ENCODE peak calls at places on chromosomes 6 and 20, in ten cellular contexts. D is body of pancreas, J is upper lobe of left lung, K is hepatocyte, M is ovary, R is IMR-90, E is tibial artery, N is thoracic aorta, S is left ventricle myocardium inferior, X is H1. C is an unnamed sample. For H3K4me1 and H3K36me3, the result is how much of the 10 kb centered on the place peaks cover.

GRCh38 chr6:137794510-137795200 is 72.4 kb upstream of the TNFAIP3 start:
- DNase-seq in E (no peak), D (no peak), R (no peak), X (no peak), N (no peak), S (no peak), M (no peak), K (no peak), J (no peak), C (no peak)

GRCh38 chr6:65922049-65922448 is 215.0 kb upstream of the EYS start:
- DNase-seq in E (no peak), D (no peak), K (no peak), R (no peak), M (no peak), J (no peak), S (no peak), X (no peak), N (no peak), C (no peak)

GRCh38 chr6:134508862-134509498 is 191.1 kb upstream of the SGK1 start:
- DNase-seq in S (no peak), J (no peak), D (no peak), M (no peak), N (no peak), R (no peak), E (no peak), X (no peak), K (no peak), C (no peak)

GRCh38 chr20:1383621-1384404 is 9.0 kb downstream of the FKBP1A start:
- DNase-seq in S (no peak), R (no peak), D (no peak), J (peak), N (no peak), E (no peak), K (peak), X (no peak), M (no peak), C (no peak)

GRCh38 chr6:123925360-123925759 is 121.7 kb downstream of the NKAIN2 start:
- DNase-seq in S (no peak), X (no peak), N (no peak), R (peak), J (no peak), K (no peak), M (no peak), D (no peak), E (no peak), C (no peak)

GRCh38 chr6:150878347-150879213 is 13.1 kb downstream of the MTHFD1L start:
- DNase-seq in J (no peak), S (no peak), N (no peak), E (no peak), D (no peak), K (no peak), X (no peak), R (no peak), M (no peak), C (peak)

GRCh38 chr6:21163110-21163837 is 430.3 kb upstream of the SOX4 start:
- DNase-seq in N (no peak), M (no peak), X (no peak), S (no peak), J (no peak), E (no peak), K (no peak), R (peak), D (no peak), C (no peak)

GRCh38 chr6:154457046-154457713 is 53.3 kb downstream of the CNKSR3 start:
- DNase-seq in N (no peak), S (no peak), K (no peak), R (peak), J (no peak), M (no peak), E (no peak), X (no peak), D (no peak), C (no peak)

GRCh38 chr6:31354248-31354647 is 2.7 kb downstream of the HLA-B start:
- DNase-seq in S (no peak), R (no peak), E (no peak), J (no peak), N (no peak), M (no peak), D (no peak), K (no peak), X (no peak), C (no peak)

GRCh38 chr6:151181701-151182367 is 57.9 kb upstream of the AKAP12 start:
- DNase-seq in K (no peak), J (no peak), M (no peak), R (peak), S (no peak), E (no peak), N (no peak), X (no peak), D (no peak), C (no peak)

GRCh38 chr20:19427480-19427879 is 215.0 kb downstream of the SLC24A3 start:
- DNase-seq in X (peak), J (peak), N (no peak), R (no peak), K (peak), D (no peak), S (no peak), E (no peak), M (no peak), C (no peak)

GRCh38 chr20:59005523-59006166 is 1.4 kb downstream of the CTSZ start:
- DNase-seq in K (no peak), N (no peak), R (no peak), M (no peak), S (no peak), X (no peak), J (no peak), D (no peak), E (no peak), C (peak)

GRCh38 chr20:4666001-4666470 is 55.7 kb upstream of the PRND start:
- DNase-seq in M (no peak), D (no peak), S (no peak), E (no peak), J (peak), N (no peak), X (no peak), K (no peak), R (peak), C (no peak)

GRCh38 chr20:46073443-46073842 is 16.3 kb downstream of the NCOA5 start:
- DNase-seq in S (no peak), N (no peak), J (no peak), M (no peak), K (no peak), E (no peak), D (no peak), R (no peak), X (no peak), C (no peak)

GRCh38 chr6:141056945-141057635 is 1075.6 kb upstream of the GJE1 start:
- DNase-seq in M (no peak), S (no peak), N (no peak), K (no peak), X (no peak), D (no peak), R (no peak), E (no peak), J (no peak), C (no peak)

GRCh38 chr20:49674383-49675352 is 39.0 kb downstream of the B4GALT5 start:
- DNase-seq in X (no peak), J (no peak), S (no peak), M (no peak), D (no peak), R (peak), E (no peak), N (no peak), K (peak), C (no peak)

GRCh38 chr6:77462359-77463307 is 658 bp downstream of the HTR1B start:
- DNase-seq in E (no peak), D (peak), S (no peak), M (no peak), J (no peak), K (peak), R (no peak), N (no peak), X (peak), C (no peak)

GRCh38 chr6:44143731-44144130 is 14.9 kb upstream of the CAPN11 start:
- DNase-seq in S (no peak), J (no peak), K (no peak), X (no peak), E (no peak), N (no peak), D (no peak), M (no peak), R (no peak), C (no peak)

GRCh38 chr6:156787569-156788492 is 10.7 kb downstream of the ARID1B start:
- DNase-seq in K (no peak), R (no peak), N (no peak), X (no peak), M (no peak), J (no peak), E (no peak), D (no peak), S (no peak), C (no peak)
- H3K4me1 ChIP-seq in K (under half), R (under half), N (half or more), X (under half), M (under half), J (under half), E (under half), D (under half), S (half or more), C (half or more)

DNA sequence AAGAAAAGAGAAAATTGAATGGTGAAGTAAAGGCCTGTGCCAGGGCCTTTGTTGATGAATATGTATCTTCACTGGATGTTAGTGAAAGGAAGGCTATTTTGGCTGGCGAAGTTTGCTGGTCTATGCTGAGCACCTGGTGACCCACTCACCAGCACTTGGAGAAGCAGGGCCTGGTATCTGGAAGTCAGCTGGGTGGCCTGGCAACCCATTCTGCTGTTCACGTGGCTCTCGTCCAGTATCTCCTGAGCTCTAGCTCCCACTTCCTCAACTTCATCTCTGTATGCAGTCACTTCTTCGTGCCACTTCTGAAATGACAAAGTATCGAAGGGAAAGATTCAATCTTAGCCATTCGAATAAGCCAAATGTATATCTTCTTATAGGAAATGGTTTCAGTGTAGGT is 283.7 kb downstream of the SYNE1 start:
- DNase-seq in S (no peak), X (no peak), J (no peak), M (no peak), D (no peak), E (no peak), K (no peak), N (no peak), R (no peak), C (no peak)
- H3K36me3 ChIP-seq in S (half or more), X (under half), J (half or more), M (under half), D (under half), E (half or more), K (under half), N (half or more), R (half or more), C (half or more)

GRCh38 chr6:144344651-144345050 is 59.5 kb downstream of the UTRN start:
- DNase-seq in J (no peak), E (no peak), R (no peak), S (no peak), X (no peak), M (no peak), K (no peak), N (no peak), D (no peak), C (no peak)
- H3K4me1 ChIP-seq in J (half or more), E (under half), R (under half), S (half or more), X (under half), M (under half), K (under half), N (half or more), D (half or more), C (under half)

GRCh38 chr6:37310980-37311379 is 42.8 kb upstream of the RNF8 start:
- DNase-seq in X (no peak), E (no peak), M (no peak), J (no peak), D (no peak), S (no peak), N (no peak), K (no peak), R (no peak), C (no peak)

GRCh38 chr6:37309692-37310091 is 44.1 kb upstream of the RNF8 start:
- DNase-seq in E (no peak), M (no peak), R (no peak), J (no peak), X (no peak), D (no peak), K (no peak), S (no peak), N (no peak), C (no peak)

GRCh38 chr6:37313698-37314097 is 40.1 kb upstream of the RNF8 start:
- DNase-seq in K (no peak), S (no peak), X (no peak), N (no peak), M (no peak), E (no peak), R (no peak), D (no peak), J (no peak), C (no peak)

GRCh38 chr6:37314117-37314802 is 39.5 kb upstream of the RNF8 start:
- DNase-seq in S (no peak), M (no peak), X (no peak), R (no peak), N (no peak), E (no peak), K (no peak), J (no peak), D (no peak), C (no peak)

GRCh38 chr6:37311666-37312473 is 41.9 kb upstream of the RNF8 start:
- DNase-seq in S (no peak), K (peak), D (no peak), E (no peak), X (no peak), J (no peak), M (no peak), R (peak), N (no peak), C (no peak)
- H3K36me3 ChIP-seq in S (under half), K (under half), D (under half), E (under half), X (under half), J (under half), M (under half), R (under half), N (under half), C (under half)

GRCh38 chr20:43942213-43942590 is 27.6 kb downstream of the TOX2 start:
- DNase-seq in J (no peak), X (no peak), M (no peak), R (no peak), E (no peak), D (no peak), S (no peak), N (no peak), K (no peak), C (no peak)
- H3K4me1 ChIP-seq in J (half or more), X (under half), M (under half), R (under half), E (under half), D (under half), S (under half), N (half or more), K (under half), C (under half)

GRCh38 chr20:35491823-35492222 is 36.4 kb downstream of the CEP250 start:
- DNase-seq in S (no peak), J (no peak), K (no peak), M (no peak), E (no peak), N (no peak), D (no peak), R (peak), X (no peak), C (no peak)
- H3K36me3 ChIP-seq in S (half or more), J (under half), K (under half), M (under half), E (half or more), N (under half), D (under half), R (half or more), X (under half), C (under half)

GRCh38 chr6:6700421-6700820 is 111.9 kb downstream of the LY86 start:
- DNase-seq in M (no peak), K (no peak), S (no peak), R (no peak), X (no peak), E (no peak), D (no peak), J (no peak), N (no peak), C (no peak)
- H3K4me1 ChIP-seq in M (under half), K (under half), S (half or more), R (under half), X (under half), E (under half), D (under half), J (under half), N (under half), C (under half)

GRCh38 chr20:47265984-47266383 is 90.5 kb downstream of the ZMYND8 start:
- DNase-seq in K (no peak), M (no peak), E (no peak), S (no peak), N (no peak), X (no peak), D (no peak), J (no peak), R (no peak), C (no peak)
- H3K36me3 ChIP-seq in K (under half), M (under half), E (under half), S (under half), N (under half), X (under half), D (under half), J (under half), R (under half), C (under half)

GRCh38 chr6:35136185-35136584 is 5.0 kb downstream of the TCP11 start:
- DNase-seq in D (no peak), X (no peak), K (no peak), J (no peak), S (no peak), M (no peak), N (no peak), R (no peak), E (no peak), C (no peak)
- H3K4me1 ChIP-seq in D (under half), X (under half), K (under half), J (under half), S (under half), M (under half), N (under half), R (under half), E (under half), C (under half)